ENCODE peak calls at places on chromosome 15, in eight cellular contexts. One of them, this sample, is unnamed.

GRCh38 chr15:36401586-36401966 is 177.8 kb upstream of the CDIN1 start:
- DNase-seq in cardiac fibroblast: peak; percentile 18
- DNase-seq in neural progenitor cell: no peak
- DNase-seq in stomach: no peak
- DNase-seq in breast epithelium: no peak
- DNase-seq in astrocyte of the spinal cord: no peak
- DNase-seq in kidney epithelial cell: no peak
- DNase-seq in mesendoderm: no peak
- DNase-seq in this sample: no peak

GRCh38 chr15:85314139-85314538 is 66.3 kb upstream of the AKAP13 start:
- DNase-seq in astrocyte of the spinal cord: peak; percentile 28
- DNase-seq in cardiac fibroblast: no peak
- DNase-seq in neural progenitor cell: no peak
- DNase-seq in stomach: no peak
- DNase-seq in breast epithelium: no peak
- DNase-seq in kidney epithelial cell: no peak
- DNase-seq in mesendoderm: peak; percentile 73
- DNase-seq in this sample: no peak

GRCh38 chr15:83653639-83654378 is at the start of gene ADAMTSL3:
- DNase-seq in mesendoderm: peak; percentile 84
- DNase-seq in neural progenitor cell: peak; percentile 93
- DNase-seq in kidney epithelial cell: no peak
- DNase-seq in breast epithelium: peak; percentile 25
- DNase-seq in stomach: peak; percentile 81
- DNase-seq in cardiac fibroblast: peak; percentile 44
- DNase-seq in astrocyte of the spinal cord: peak; percentile 11
- DNase-seq in this sample: peak; percentile 4

GRCh38 chr15:57769266-57769665 is 62.8 kb downstream of the POLR2M start:
- DNase-seq in kidney epithelial cell: no peak
- DNase-seq in mesendoderm: no peak
- DNase-seq in breast epithelium: no peak
- DNase-seq in cardiac fibroblast: peak; percentile 89
- DNase-seq in astrocyte of the spinal cord: peak; percentile 43
- DNase-seq in stomach: no peak
- DNase-seq in neural progenitor cell: no peak
- DNase-seq in this sample: peak; percentile 77

GRCh38 chr15:98775498-98776230 is 127.3 kb downstream of the IGF1R start:
- DNase-seq in mesendoderm: no peak
- DNase-seq in neural progenitor cell: no peak
- DNase-seq in stomach: no peak
- DNase-seq in breast epithelium: no peak
- DNase-seq in astrocyte of the spinal cord: no peak
- DNase-seq in cardiac fibroblast: no peak
- DNase-seq in kidney epithelial cell: no peak
- DNase-seq in this sample: no peak

GRCh38 chr15:94576889-94577533 is 345.6 kb downstream of the MCTP2 start:
- DNase-seq in neural progenitor cell: peak; percentile 65
- DNase-seq in astrocyte of the spinal cord: no peak
- DNase-seq in cardiac fibroblast: peak; percentile 4
- DNase-seq in mesendoderm: peak; percentile 71
- DNase-seq in stomach: peak; percentile 31
- DNase-seq in kidney epithelial cell: no peak
- DNase-seq in breast epithelium: no peak
- DNase-seq in this sample: no peak

GRCh38 chr15:66849746-66850077 is 147.7 kb downstream of the SMAD6 start:
- DNase-seq in stomach: no peak
- DNase-seq in breast epithelium: no peak
- DNase-seq in neural progenitor cell: no peak
- DNase-seq in astrocyte of the spinal cord: no peak
- DNase-seq in mesendoderm: peak; percentile 40
- DNase-seq in cardiac fibroblast: no peak
- DNase-seq in kidney epithelial cell: no peak
- DNase-seq in this sample: no peak

GRCh38 chr15:82621970-82622369 is 25.2 kb downstream of the CPEB1 start:
- DNase-seq in stomach: no peak
- DNase-seq in breast epithelium: no peak
- DNase-seq in astrocyte of the spinal cord: no peak
- DNase-seq in kidney epithelial cell: no peak
- DNase-seq in mesendoderm: peak; percentile 66
- DNase-seq in cardiac fibroblast: no peak
- DNase-seq in neural progenitor cell: peak; percentile 11
- DNase-seq in this sample: no peak

GRCh38 chr15:62958528-62958927 is 84.0 kb upstream of the TPM1 start:
- DNase-seq in neural progenitor cell: no peak
- DNase-seq in stomach: peak; percentile 63
- DNase-seq in mesendoderm: no peak
- DNase-seq in kidney epithelial cell: no peak
- DNase-seq in cardiac fibroblast: no peak
- DNase-seq in breast epithelium: no peak
- DNase-seq in astrocyte of the spinal cord: no peak
- DNase-seq in this sample: no peak

GRCh38 chr15:101024111-101024695 is 105.0 kb downstream of the LRRK1 start:
- DNase-seq in astrocyte of the spinal cord: peak; percentile 90
- DNase-seq in neural progenitor cell: no peak
- DNase-seq in breast epithelium: no peak
- DNase-seq in kidney epithelial cell: no peak
- DNase-seq in mesendoderm: no peak
- DNase-seq in stomach: peak; percentile 23
- DNase-seq in cardiac fibroblast: peak; percentile 84
- DNase-seq in this sample: peak; percentile 72

DNA sequence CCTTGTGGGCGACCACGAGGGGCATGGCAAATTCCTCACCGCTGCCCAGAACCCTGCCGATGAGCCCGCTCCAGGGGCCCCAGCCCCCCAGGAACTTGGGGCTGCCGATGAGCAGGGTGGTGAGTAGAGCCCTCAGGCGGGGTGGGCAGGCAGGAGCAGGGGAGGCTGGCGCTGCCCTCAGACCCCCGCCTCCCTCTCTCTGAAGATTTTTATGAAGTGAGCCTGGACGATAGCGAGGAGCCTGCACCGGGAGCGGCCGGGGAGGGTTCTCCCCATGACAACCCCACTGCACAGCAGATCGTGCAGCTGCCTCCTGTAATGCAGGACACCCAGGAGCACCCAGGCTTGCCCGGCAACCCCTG is 56.7 kb upstream of the UBE2Q2 start:
- DNase-seq in astrocyte of the spinal cord: no peak
- DNase-seq in breast epithelium: no peak
- DNase-seq in cardiac fibroblast: no peak
- DNase-seq in mesendoderm: no peak
- DNase-seq in neural progenitor cell: no peak
- DNase-seq in kidney epithelial cell: no peak
- DNase-seq in stomach: no peak
- DNase-seq in this sample: no peak
- H3K4me3 ChIP-seq in astrocyte of the spinal cord: no peak overlapping the region
- H3K4me3 ChIP-seq in breast epithelium: peak overlapping the region; percentile 16
- H3K4me3 ChIP-seq in cardiac fibroblast: no peak overlapping the region
- H3K4me3 ChIP-seq in mesendoderm: no peak overlapping the region
- H3K4me3 ChIP-seq in neural progenitor cell: peak overlapping the region; percentile 31
- H3K4me3 ChIP-seq in kidney epithelial cell: no peak overlapping the region
- H3K4me3 ChIP-seq in stomach: no peak overlapping the region
- H3K4me3 ChIP-seq in this sample: no peak overlapping the region

GRCh38 chr15:77143191-77143590 is 72.3 kb upstream of the TSPAN3 start:
- DNase-seq in neural progenitor cell: no peak
- DNase-seq in astrocyte of the spinal cord: no peak
- DNase-seq in mesendoderm: no peak
- DNase-seq in kidney epithelial cell: no peak
- DNase-seq in stomach: no peak
- DNase-seq in breast epithelium: no peak
- DNase-seq in cardiac fibroblast: peak; percentile 32
- DNase-seq in this sample: no peak
- H3K4me3 ChIP-seq in neural progenitor cell: no peak overlapping the region
- H3K4me3 ChIP-seq in astrocyte of the spinal cord: no peak overlapping the region
- H3K4me3 ChIP-seq in mesendoderm: no peak overlapping the region
- H3K4me3 ChIP-seq in kidney epithelial cell: no peak overlapping the region
- H3K4me3 ChIP-seq in stomach: no peak overlapping the region
- H3K4me3 ChIP-seq in breast epithelium: no peak overlapping the region
- H3K4me3 ChIP-seq in cardiac fibroblast: no peak overlapping the region
- H3K4me3 ChIP-seq in this sample: no peak overlapping the region

GRCh38 chr15:45637552-45638033 is 2.8 kb downstream of the SQOR start:
- DNase-seq in breast epithelium: no peak
- DNase-seq in kidney epithelial cell: no peak
- DNase-seq in cardiac fibroblast: peak; percentile 95
- DNase-seq in stomach: peak; percentile 76
- DNase-seq in astrocyte of the spinal cord: peak; percentile 86
- DNase-seq in mesendoderm: no peak
- DNase-seq in neural progenitor cell: no peak
- DNase-seq in this sample: peak; percentile 93
- H3K4me3 ChIP-seq in breast epithelium: peak overlapping the region; percentile 17
- H3K4me3 ChIP-seq in kidney epithelial cell: no peak overlapping the region
- H3K4me3 ChIP-seq in cardiac fibroblast: peak overlapping the region; percentile 35
- H3K4me3 ChIP-seq in stomach: peak overlapping the region; percentile 22
- H3K4me3 ChIP-seq in astrocyte of the spinal cord: no peak overlapping the region
- H3K4me3 ChIP-seq in mesendoderm: no peak overlapping the region
- H3K4me3 ChIP-seq in neural progenitor cell: no peak overlapping the region
- H3K4me3 ChIP-seq in this sample: peak overlapping the region; percentile 2

GRCh38 chr15:76996076-76996525 is 1.2 kb downstream of the PSTPIP1 start:
- DNase-seq in stomach: no peak
- DNase-seq in kidney epithelial cell: no peak
- DNase-seq in neural progenitor cell: no peak
- DNase-seq in mesendoderm: no peak
- DNase-seq in cardiac fibroblast: no peak
- DNase-seq in breast epithelium: no peak
- DNase-seq in astrocyte of the spinal cord: no peak
- DNase-seq in this sample: no peak

GRCh38 chr15:76994496-76994895 is 430 bp upstream of the PSTPIP1 start:
- DNase-seq in astrocyte of the spinal cord: no peak
- DNase-seq in mesendoderm: no peak
- DNase-seq in kidney epithelial cell: no peak
- DNase-seq in neural progenitor cell: no peak
- DNase-seq in cardiac fibroblast: no peak
- DNase-seq in breast epithelium: no peak
- DNase-seq in stomach: no peak
- DNase-seq in this sample: no peak

GRCh38 chr15:76994001-76994400 is 925 bp upstream of the PSTPIP1 start:
- DNase-seq in mesendoderm: no peak
- DNase-seq in neural progenitor cell: no peak
- DNase-seq in astrocyte of the spinal cord: no peak
- DNase-seq in breast epithelium: no peak
- DNase-seq in cardiac fibroblast: peak; percentile 5
- DNase-seq in kidney epithelial cell: no peak
- DNase-seq in stomach: peak; percentile 44
- DNase-seq in this sample: no peak

GRCh38 chr15:76996526-76997401 is 1.8 kb downstream of the PSTPIP1 start:
- DNase-seq in astrocyte of the spinal cord: no peak
- DNase-seq in kidney epithelial cell: no peak
- DNase-seq in cardiac fibroblast: peak; percentile 50
- DNase-seq in mesendoderm: no peak
- DNase-seq in breast epithelium: no peak
- DNase-seq in stomach: no peak
- DNase-seq in neural progenitor cell: no peak
- DNase-seq in this sample: no peak

DNA sequence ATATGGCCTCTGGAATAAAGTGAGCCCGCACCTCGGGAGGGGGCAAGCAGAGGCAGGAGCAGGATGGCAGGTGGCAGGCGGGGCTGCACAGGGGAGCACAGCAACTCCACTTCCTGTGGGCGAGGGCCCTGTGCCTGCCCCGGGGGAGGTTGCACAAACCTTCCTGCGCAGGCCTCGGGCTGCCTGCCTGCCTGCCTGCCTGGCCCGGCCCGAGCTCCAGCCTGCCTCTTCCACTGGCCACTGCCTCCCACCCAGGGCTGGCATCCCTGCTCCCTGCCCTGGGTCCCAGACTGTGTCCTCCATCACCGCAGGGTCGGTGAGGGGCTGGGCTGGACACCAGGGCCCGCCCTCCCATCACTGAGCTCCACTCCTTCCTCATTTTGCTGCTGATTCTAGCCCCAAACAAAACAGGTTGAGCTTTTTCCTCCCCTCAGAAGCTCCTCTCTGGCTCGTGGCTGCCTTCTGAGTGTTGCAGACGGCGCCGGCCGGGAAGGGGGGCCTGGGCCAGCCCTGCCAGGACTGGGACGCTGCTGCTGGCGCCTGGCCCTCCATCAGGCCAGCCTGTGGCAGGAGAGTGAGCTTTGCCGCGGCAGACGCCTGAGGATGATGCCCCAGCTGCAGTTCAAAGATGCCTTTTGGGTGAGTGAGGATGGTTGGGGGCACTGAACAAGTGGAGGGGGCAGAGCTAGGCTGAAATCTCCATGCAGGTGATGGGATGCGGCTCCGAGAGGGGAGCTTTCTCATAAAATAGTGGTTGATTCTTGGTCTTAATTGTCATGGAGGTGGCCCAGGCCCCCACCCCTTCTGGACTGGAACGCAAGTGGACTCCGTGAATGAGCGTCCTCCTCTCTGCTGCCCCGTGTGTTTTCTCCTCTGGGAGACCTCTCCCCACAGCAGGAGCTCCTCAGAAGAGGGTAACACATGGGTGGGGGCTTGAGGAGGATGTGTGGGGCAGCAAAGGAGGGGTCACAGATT is at the start of gene PSTPIP1:
- DNase-seq in cardiac fibroblast: no peak
- DNase-seq in neural progenitor cell: no peak
- DNase-seq in breast epithelium: no peak
- DNase-seq in mesendoderm: no peak
- DNase-seq in stomach: peak; percentile 43
- DNase-seq in astrocyte of the spinal cord: no peak
- DNase-seq in kidney epithelial cell: no peak
- DNase-seq in this sample: no peak
- H3K4me3 ChIP-seq in cardiac fibroblast: no peak within 1 kb of the TSS
- H3K4me3 ChIP-seq in neural progenitor cell: no peak within 1 kb of the TSS
- H3K4me3 ChIP-seq in breast epithelium: peak within 1 kb of the TSS; percentile 20
- H3K4me3 ChIP-seq in mesendoderm: no peak within 1 kb of the TSS
- H3K4me3 ChIP-seq in stomach: peak within 1 kb of the TSS; percentile 38
- H3K4me3 ChIP-seq in astrocyte of the spinal cord: no peak within 1 kb of the TSS
- H3K4me3 ChIP-seq in kidney epithelial cell: no peak within 1 kb of the TSS
- H3K4me3 ChIP-seq in this sample: no peak within 1 kb of the TSS